ENCODE peak calls at places on chromosomes 1 and 21, in four cellular contexts. U is H1, F is mesenchymal stem cell, E is mesendoderm. O is an unnamed sample.

GRCh38 chr21:26732442-26733221 is 112.6 kb downstream of the ADAMTS1 start:
- DNase-seq in U (peak; percentile 34), E (peak; percentile 89), F (peak; percentile 64), O (peak; percentile 51)

GRCh38 chr1:153608742-153609584 is 4.0 kb downstream of the S100A16 start:
- DNase-seq in F (peak; percentile 94), U (peak; percentile 41), E (peak; percentile 83), O (peak; percentile 89)

GRCh38 chr1:61585714-61586113 is 139.2 kb downstream of the TM2D1 start:
- DNase-seq in U (no peak), E (no peak), F (no peak), O (no peak)

GRCh38 chr1:61230523-61230922 is 148.2 kb downstream of the NFIA start:
- DNase-seq in E (no peak), F (no peak), U (no peak), O (no peak)

GRCh38 chr1:229107302-229107815 is 163.6 kb upstream of the RAB4A start:
- DNase-seq in U (no peak), F (no peak), E (no peak), O (no peak)

GRCh38 chr1:14945132-14946010 is 208.2 kb upstream of the TMEM51 start:
- DNase-seq in F (peak; percentile 90), E (peak; percentile 72), U (no peak), O (peak; percentile 53)

GRCh38 chr1:164380893-164381292 is 178.1 kb upstream of the PBX1 start:
- DNase-seq in F (no peak), U (no peak), E (no peak), O (no peak)

GRCh38 chr1:81305997-81306452 is 494.7 kb upstream of the ADGRL2 start:
- DNase-seq in E (peak; percentile 74), F (peak; percentile 85), U (no peak), O (no peak)

GRCh38 chr1:9787702-9788101 is 36.1 kb downstream of the CLSTN1 start:
- DNase-seq in F (no peak), E (no peak), U (no peak), O (no peak)

GRCh38 chr1:206419783-206420182 is 50.5 kb upstream of the IKBKE start:
- DNase-seq in F (no peak), E (peak; percentile 9), U (no peak), O (peak; percentile 85)

GRCh38 chr1:110634455-110635281 is 28.5 kb upstream of the KCNA2 start:
- DNase-seq in U (no peak), F (no peak), E (no peak), O (peak; percentile 46)

GRCh38 chr1:29638281-29638680 is 402.0 kb downstream of the PTPRU start:
- DNase-seq in E (no peak), F (no peak), U (no peak), O (no peak)

GRCh38 chr1:10068605-10069294 is 36.0 kb downstream of the UBE4B start:
- DNase-seq in F (no peak), U (no peak), E (peak; percentile 50), O (peak; percentile 71)

GRCh38 chr1:52532247-52532646 is 20.6 kb downstream of the TUT4 start:
- DNase-seq in U (no peak), E (no peak), F (no peak), O (no peak)
- H3K4me2 ChIP-seq in U (no peak overlapping the region), E (no peak overlapping the region), F (no peak overlapping the region), O (no peak overlapping the region)

GRCh38 chr1:27515626-27516025 is 25.7 kb upstream of the WASF2 start:
- DNase-seq in U (no peak), F (no peak), E (no peak), O (no peak)

GRCh38 chr1:27519341-27520258 is 29.6 kb upstream of the WASF2 start:
- DNase-seq in F (no peak), U (no peak), E (peak; percentile 69), O (no peak)

GRCh38 chr1:27518808-27519207 is 28.8 kb upstream of the WASF2 start:
- DNase-seq in F (no peak), E (no peak), U (no peak), O (no peak)

GRCh38 chr1:27517305-27517704 is 27.3 kb upstream of the WASF2 start:
- DNase-seq in E (no peak), F (no peak), U (no peak), O (no peak)

DNA sequence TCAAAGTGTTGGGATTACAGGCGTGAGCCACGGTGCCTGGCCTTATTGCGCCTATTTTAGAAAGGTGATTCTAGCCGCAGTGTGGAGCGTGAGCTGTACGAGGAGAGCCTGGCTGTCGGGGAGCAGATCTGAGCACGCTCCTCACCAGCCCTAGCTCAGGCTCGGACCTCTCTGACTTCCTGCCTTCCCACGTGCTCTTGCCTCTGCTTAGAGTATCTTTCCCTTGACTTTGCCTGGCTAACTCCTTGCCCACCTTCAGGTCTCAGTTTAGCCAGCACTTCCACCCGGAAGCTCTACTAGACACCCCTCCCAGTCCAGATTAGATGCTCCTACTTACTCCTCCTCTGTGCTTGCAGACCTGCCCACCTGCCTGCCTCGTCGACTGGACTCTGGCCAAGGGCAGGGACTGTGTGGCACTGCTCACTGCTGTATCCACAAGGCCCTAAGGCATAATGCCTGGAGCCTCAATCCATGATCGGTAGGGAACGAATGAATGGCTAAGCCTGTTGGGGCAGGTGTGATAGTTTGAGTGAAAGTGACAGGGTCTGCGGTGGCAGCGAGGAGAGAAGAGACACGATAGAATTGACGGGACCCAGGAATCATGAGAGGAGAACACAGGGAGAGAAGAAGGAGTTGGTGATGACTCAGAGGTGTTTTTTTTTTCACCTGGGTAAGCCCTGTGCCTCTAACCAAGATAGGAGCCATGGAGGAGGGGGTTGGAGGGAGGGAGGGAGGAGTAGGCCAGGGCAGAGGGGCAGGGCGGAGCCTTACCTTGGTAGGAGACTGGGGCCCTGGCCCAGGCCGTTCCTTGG is 28.1 kb upstream of the WASF2 start:
- DNase-seq in F (no peak), E (peak; percentile 81), U (no peak), O (no peak)
- H2AK5ac ChIP-seq in F (no peak overlapping the region), E (no peak overlapping the region), U (peak overlapping the region; percentile 0), O (peak overlapping the region; percentile 7)

GRCh38 chr1:20141466-20141865 is 2.3 kb downstream of the PLA2G2F start:
- DNase-seq in F (no peak), U (no peak), E (no peak), O (no peak)
- H3K4me2 ChIP-seq in F (no peak overlapping the region), U (no peak overlapping the region), E (no peak overlapping the region), O (no peak overlapping the region)

DNA sequence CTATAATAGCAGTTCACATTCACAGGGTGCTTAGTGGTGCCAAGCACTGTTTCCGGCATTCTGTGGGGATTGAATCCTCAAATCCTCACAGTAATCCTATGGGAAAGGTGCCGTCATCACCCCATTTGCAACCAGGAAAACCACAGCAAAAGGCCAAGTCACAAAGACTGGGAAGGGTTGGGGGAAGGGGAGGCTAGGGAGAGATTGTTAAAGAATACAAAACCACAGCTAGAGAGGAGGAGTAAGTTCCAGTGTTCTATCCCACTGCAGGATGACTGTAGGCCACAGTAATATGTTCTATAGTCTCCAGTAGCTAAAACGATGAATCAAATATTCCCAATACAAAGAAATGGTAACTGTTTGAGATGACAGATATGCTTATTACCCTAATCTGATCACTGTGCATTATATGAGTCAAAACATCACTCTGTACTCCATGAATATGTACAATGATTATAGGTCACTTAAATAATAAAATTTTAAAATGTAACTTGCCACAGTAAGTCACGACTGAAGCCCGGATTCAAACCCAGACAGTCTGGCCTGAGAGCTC is 256.9 kb downstream of the TOMM20 start:
- DNase-seq in F (peak; percentile 81), U (no peak), E (peak; percentile 40), O (no peak)
- H2AK5ac ChIP-seq in F (no peak overlapping the region), U (no peak overlapping the region), E (no peak overlapping the region), O (no peak overlapping the region)

GRCh38 chr1:234871039-234871709 is 257.5 kb downstream of the TOMM20 start:
- DNase-seq in E (no peak), F (no peak), U (no peak), O (no peak)
- H3K4me2 ChIP-seq in E (no peak overlapping the region), F (no peak overlapping the region), U (no peak overlapping the region), O (no peak overlapping the region)

GRCh38 chr21:45326834-45327457 is 39.3 kb upstream of the POFUT2 start:
- DNase-seq in U (no peak), E (no peak), F (no peak), O (no peak)
- H2AK5ac ChIP-seq in U (no peak overlapping the region), E (no peak overlapping the region), F (peak overlapping the region; percentile 70), O (peak overlapping the region; percentile 22)

DNA sequence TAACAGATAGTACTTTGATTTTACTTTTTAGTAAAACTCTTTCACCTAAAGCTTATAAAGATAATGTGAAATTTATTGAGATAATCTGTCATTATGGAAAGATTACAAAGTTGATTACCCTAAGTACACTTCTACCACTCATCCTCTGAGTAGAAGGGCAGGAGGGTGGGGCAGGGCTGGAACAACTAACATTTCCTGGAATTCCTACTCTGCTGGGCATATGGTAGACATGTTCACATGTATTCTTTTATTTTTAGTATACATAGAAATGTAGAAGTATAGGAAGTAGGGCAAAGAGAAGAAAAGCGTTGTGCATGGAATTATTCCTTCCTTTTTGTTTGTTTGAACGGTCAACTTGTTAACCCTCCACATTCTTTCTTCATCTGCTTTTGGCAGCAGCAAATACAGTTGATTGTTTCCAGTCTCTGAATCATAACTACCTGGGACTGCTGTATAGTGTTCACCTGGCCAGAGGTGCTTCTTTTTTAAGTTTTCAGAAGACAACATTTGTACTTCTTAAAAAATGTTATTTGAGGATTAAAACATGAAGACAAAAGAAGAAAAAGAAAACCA is 85.1 kb downstream of the POU2F1 start:
- DNase-seq in E (no peak), U (no peak), F (no peak), O (no peak)
- H3K4me2 ChIP-seq in E (no peak overlapping the region), U (no peak overlapping the region), F (no peak overlapping the region), O (no peak overlapping the region)

DNA sequence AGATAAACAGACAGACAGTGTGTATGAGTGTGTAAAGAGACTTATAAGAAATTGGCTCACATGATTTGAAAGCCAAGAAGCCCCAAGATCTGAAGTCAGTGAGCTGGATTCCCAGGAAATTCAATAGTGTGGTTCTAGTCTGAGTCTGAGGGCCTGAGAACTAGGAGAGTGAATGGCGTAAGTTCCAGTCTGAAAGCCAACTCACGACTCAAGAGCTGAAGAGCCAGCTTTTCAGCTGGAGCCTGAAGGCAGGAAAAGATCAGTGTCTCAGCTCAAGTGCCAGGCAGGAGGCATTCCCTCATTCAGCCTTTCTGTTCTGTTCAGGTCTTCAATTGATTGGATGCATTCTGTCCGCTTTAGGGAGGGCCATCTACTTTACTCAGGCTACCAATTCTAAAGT is 257.2 kb downstream of the PLPP3 start:
- DNase-seq in U (no peak), E (no peak), F (no peak), O (peak; percentile 55)
- H2AK5ac ChIP-seq in U (no peak overlapping the region), E (no peak overlapping the region), F (no peak overlapping the region), O (no peak overlapping the region)

GRCh38 chr1:17201201-17202021 is 3.5 kb upstream of the PADI1 start:
- DNase-seq in U (no peak), E (no peak), F (no peak), O (no peak)
- H3K4me2 ChIP-seq in U (no peak overlapping the region), E (no peak overlapping the region), F (no peak overlapping the region), O (no peak overlapping the region)